ENCODE peak calls at places on chromosomes 2 and 18, in five cellular contexts. Y, P, Z, T and A are unnamed samples.

GRCh38 chr2:106137944-106138903 is 55.9 kb downstream of the UXS1 start:
- DNase-seq in P (no peak), T (no peak), Z (no peak), Y (no peak), A (no peak)

GRCh38 chr2:45072862-45073237 is 63.6 kb upstream of the SIX2 start:
- DNase-seq in P (no peak), Y (no peak), Z (no peak), T (no peak), A (no peak)

GRCh38 chr18:27863780-27864430 is 313.0 kb downstream of the CDH2 start:
- DNase-seq in Y (no peak), P (no peak), T (no peak), Z (no peak), A (no peak)

GRCh38 chr2:10829304-10829703 is 16.7 kb upstream of the PDIA6 start:
- DNase-seq in P (no peak), Y (no peak), Z (no peak), T (no peak), A (no peak)

GRCh38 chr2:241017228-241017940 is 19.0 kb downstream of the SNED1 start:
- DNase-seq in Z (no peak), T (no peak), P (no peak), Y (no peak), A (no peak)

GRCh38 chr2:188629890-188630483 is 338.3 kb downstream of the GULP1 start:
- DNase-seq in T (peak; percentile 28), P (peak; percentile 97), Z (no peak), Y (peak; percentile 93), A (no peak)

GRCh38 chr2:139142252-139142651 is 362.1 kb upstream of the NXPH2 start:
- DNase-seq in T (no peak), P (peak; percentile 39), Y (peak; percentile 43), Z (peak; percentile 35), A (peak; percentile 5)

GRCh38 chr2:227674485-227674884 is 7.9 kb downstream of the SCYGR5 start:
- DNase-seq in T (no peak), P (no peak), Z (no peak), Y (no peak), A (no peak)

GRCh38 chr2:203476881-203477280 is 58.2 kb downstream of the RAPH1 start:
- DNase-seq in Z (no peak), P (no peak), T (no peak), Y (no peak), A (no peak)

GRCh38 chr2:220043155-220043992 is 415.9 kb downstream of the SLC4A3 start:
- DNase-seq in P (peak; percentile 55), T (no peak), Y (peak; percentile 63), Z (peak; percentile 20), A (no peak)

GRCh38 chr2:194382221-194382620 is 1274.8 kb upstream of the SLC39A10 start:
- DNase-seq in Y (no peak), Z (no peak), P (no peak), T (no peak), A (no peak)

GRCh38 chr18:76386886-76387285 is 108.2 kb downstream of the ZNF516 start:
- DNase-seq in T (peak; percentile 11), P (no peak), Z (no peak), Y (no peak), A (no peak)

GRCh38 chr2:127023504-127023903 is 83.5 kb downstream of the BIN1 start:
- DNase-seq in T (no peak), P (no peak), Y (no peak), Z (no peak), A (no peak)

GRCh38 chr2:121128741-121129659 is 156.0 kb downstream of the TFCP2L1 start:
- DNase-seq in Y (peak; percentile 28), P (peak; percentile 1), T (no peak), Z (peak; percentile 36), A (peak; percentile 44)

GRCh38 chr18:39313992-39314391 is 1748.4 kb upstream of the CELF4 start:
- DNase-seq in T (no peak), Z (no peak), P (no peak), Y (no peak), A (no peak)

GRCh38 chr2:175154670-175155082 is 13.3 kb downstream of the ATF2 start:
- DNase-seq in Z (peak; percentile 49), P (peak; percentile 57), T (no peak), Y (peak; percentile 76), A (peak; percentile 23)

GRCh38 chr2:105697781-105698449 is 46.8 kb upstream of the NCK2 start:
- DNase-seq in T (no peak), P (no peak), Z (no peak), Y (peak; percentile 59), A (no peak)

GRCh38 chr2:207766697-207767460 is 2.8 kb downstream of the FZD5 start:
- DNase-seq in Z (no peak), T (no peak), P (no peak), Y (no peak), A (peak; percentile 56)

GRCh38 chr2:179410552-179411356 is 146.1 kb upstream of the SESTD1 start:
- DNase-seq in T (no peak), Z (peak; percentile 36), Y (peak; percentile 79), P (peak; percentile 78), A (peak; percentile 34)

GRCh38 chr2:205701509-205701908 is 19.2 kb downstream of the NRP2 start:
- DNase-seq in T (no peak), Z (no peak), P (peak; percentile 70), Y (no peak), A (no peak)

GRCh38 chr2:224884188-224884587 is 158.1 kb downstream of the DOCK10 start:
- DNase-seq in Z (peak; percentile 6), T (no peak), P (peak; percentile 72), Y (peak; percentile 70), A (no peak)

GRCh38 chr2:57210855-57211254 is 835.8 kb upstream of the VRK2 start:
- DNase-seq in Z (no peak), P (no peak), Y (no peak), T (no peak), A (no peak)

GRCh38 chr2:133312335-133312734 is 255.9 kb downstream of the NCKAP5 start:
- DNase-seq in Z (no peak), P (no peak), T (no peak), Y (no peak), A (no peak)

GRCh38 chr2:133315280-133315679 is 253.0 kb downstream of the NCKAP5 start:
- DNase-seq in T (no peak), Z (no peak), P (no peak), Y (no peak), A (no peak)

GRCh38 chr2:133317161-133317560 is 251.1 kb downstream of the NCKAP5 start:
- DNase-seq in Y (no peak), T (no peak), Z (no peak), P (no peak), A (no peak)

DNA sequence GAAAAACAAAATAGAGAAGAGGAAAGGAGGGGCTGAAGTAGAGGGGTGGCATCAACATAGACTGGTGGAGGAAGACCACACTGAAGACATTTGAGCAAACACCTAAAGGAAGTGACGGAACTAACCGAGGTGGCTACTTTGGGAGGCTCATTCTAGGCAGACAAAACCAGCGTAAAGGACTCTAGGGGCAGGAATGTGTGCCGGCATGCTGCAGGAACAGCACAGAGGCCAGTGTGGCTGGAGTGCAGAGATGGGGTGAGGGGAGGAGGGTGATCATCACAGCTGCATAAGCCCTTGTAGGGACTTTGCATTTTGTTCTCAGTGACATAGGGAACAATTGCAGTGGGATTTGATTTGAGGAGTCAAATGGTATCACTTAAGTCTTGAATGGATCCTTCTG is 253.5 kb downstream of the NCKAP5 start:
- DNase-seq in T (no peak), Z (no peak), Y (no peak), P (no peak), A (no peak)
- TF ChIP-seq CTCF in T (no peak), Z (no peak), Y (no peak), P (no peak), A (no peak)

GRCh38 chr18:3478262-3478978 is 28.4 kb downstream of the TGIF1 start:
- DNase-seq in Z (no peak), T (no peak), Y (peak; percentile 86), P (peak; percentile 87), A (no peak)

GRCh38 chr18:3480827-3481226 is 30.9 kb downstream of the TGIF1 start:
- DNase-seq in P (no peak), Z (no peak), Y (no peak), T (no peak), A (no peak)

GRCh38 chr18:3479978-3480377 is 30.0 kb downstream of the TGIF1 start:
- DNase-seq in Y (no peak), T (no peak), P (no peak), Z (no peak), A (no peak)

GRCh38 chr18:3482258-3482657 is 32.3 kb downstream of the TGIF1 start:
- DNase-seq in Z (no peak), T (no peak), Y (peak; percentile 52), P (no peak), A (no peak)

GRCh38 chr18:3481696-3482210 is 31.8 kb downstream of the TGIF1 start:
- DNase-seq in Z (peak; percentile 37), Y (peak; percentile 78), T (no peak), P (peak; percentile 52), A (peak; percentile 33)
- TF ChIP-seq CTCF in Z (no peak), Y (peak; percentile 74), T (peak; percentile 39), P (peak; percentile 61), A (no peak)

GRCh38 chr2:73174941-73175662 is 27.3 kb upstream of the NOTO start:
- DNase-seq in Y (no peak), P (no peak), Z (no peak), T (no peak), A (no peak)

GRCh38 chr2:73175663-73176204 is 26.6 kb upstream of the NOTO start:
- DNase-seq in Z (no peak), Y (peak; percentile 82), P (peak; percentile 56), T (peak; percentile 58), A (peak; percentile 72)

GRCh38 chr2:73177645-73178255 is 24.6 kb upstream of the NOTO start:
- DNase-seq in Z (no peak), Y (no peak), P (no peak), T (no peak), A (no peak)

GRCh38 chr2:73176881-73177644 is 25.3 kb upstream of the NOTO start:
- DNase-seq in Z (peak; percentile 90), Y (peak; percentile 92), P (peak; percentile 77), T (peak; percentile 91), A (peak; percentile 96)

DNA sequence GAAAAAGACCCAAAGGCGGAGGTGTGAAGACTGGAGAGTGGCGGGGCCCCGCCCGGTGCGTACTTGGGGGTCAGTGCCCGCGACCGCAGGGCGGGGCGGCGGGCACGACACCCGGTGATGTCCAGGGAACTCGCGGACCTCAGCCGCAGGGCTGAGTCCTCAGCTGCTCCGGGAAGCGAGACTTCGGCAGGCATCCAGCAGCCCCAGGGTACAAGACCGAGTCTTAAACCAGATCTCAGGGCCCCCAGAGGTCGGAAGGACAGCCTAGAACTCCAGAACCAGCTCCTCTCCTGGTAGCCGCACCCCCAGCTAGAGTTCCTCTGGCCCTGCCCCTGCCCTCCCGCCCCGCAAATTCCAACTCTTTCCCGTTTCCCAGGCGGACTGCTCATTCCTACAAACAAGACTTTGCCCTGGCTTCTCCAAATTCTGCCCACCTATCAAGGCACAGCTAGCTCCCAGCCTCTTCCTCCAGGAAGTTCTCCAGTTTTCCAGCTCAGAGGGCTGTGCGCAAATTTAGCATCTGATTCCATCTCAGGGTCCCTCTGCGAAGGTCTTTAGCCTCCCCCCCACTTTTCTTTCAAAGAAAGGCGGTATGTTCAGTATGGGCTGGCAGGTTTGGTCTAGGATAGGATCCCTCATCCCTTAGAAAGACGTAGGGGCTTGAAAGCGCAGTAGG is 26.0 kb upstream of the NOTO start:
- DNase-seq in Z (no peak), Y (peak; percentile 41), T (peak; percentile 16), P (no peak), A (no peak)
- TF ChIP-seq CTCF in Z (no peak), Y (no peak), T (no peak), P (no peak), A (no peak)

DNA sequence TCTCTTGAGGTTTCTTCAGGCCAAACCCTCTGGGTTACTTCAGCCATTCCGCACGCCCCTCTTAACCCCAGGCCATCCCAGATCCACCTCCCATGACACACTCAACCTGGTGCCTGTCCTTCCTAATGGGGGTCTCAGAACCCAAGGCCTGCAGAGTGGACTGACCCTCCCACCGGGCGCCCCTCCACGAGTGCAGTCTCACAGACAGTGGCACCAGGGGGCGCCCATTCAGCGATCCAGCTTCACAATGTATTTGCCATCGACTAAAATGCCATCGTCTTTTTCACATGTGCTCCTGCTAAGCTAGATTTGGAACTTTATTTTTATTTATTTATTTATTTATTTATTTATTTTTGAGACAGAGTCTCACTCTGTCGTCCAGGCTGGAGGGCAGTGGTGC is 38.5 kb downstream of the INPP5D start:
- DNase-seq in Y (peak; percentile 32), P (peak; percentile 11), Z (no peak), T (no peak), A (no peak)
- TF ChIP-seq CTCF in Y (peak; percentile 38), P (peak; percentile 22), Z (no peak), T (no peak), A (peak; percentile 19)